ENCODE peak calls at places on chromosomes 13 and 19, in six cellular contexts. One of them, this sample, is unnamed. For H3K4me1 and H3K9me3, the result is how much of the 10 kb centered on the place peaks cover.

GRCh38 chr19:16773259-16773658 is 53.6 kb downstream of the NWD1 start:
- DNase-seq in heart right ventricle: no peak
- DNase-seq in A549: no peak
- DNase-seq in uterus: no peak
- DNase-seq in tibial nerve: no peak
- DNase-seq in BE2C: no peak
- DNase-seq in this sample: no peak

GRCh38 chr19:4518345-4519171 is at the start of gene PLIN4:
- DNase-seq in heart right ventricle: peak
- DNase-seq in uterus: peak
- DNase-seq in tibial nerve: no peak
- DNase-seq in BE2C: no peak
- DNase-seq in A549: peak
- DNase-seq in this sample: peak

GRCh38 chr13:86862137-86862536 is 809.0 kb upstream of the SLITRK5 start:
- DNase-seq in heart right ventricle: no peak
- DNase-seq in tibial nerve: no peak
- DNase-seq in uterus: no peak
- DNase-seq in BE2C: no peak
- DNase-seq in A549: no peak
- DNase-seq in this sample: no peak

GRCh38 chr13:94128430-94128829 is 351.1 kb downstream of the DCT start:
- DNase-seq in A549: no peak
- DNase-seq in uterus: no peak
- DNase-seq in heart right ventricle: no peak
- DNase-seq in tibial nerve: peak
- DNase-seq in BE2C: no peak
- DNase-seq in this sample: no peak

GRCh38 chr19:3783660-3784584 is 2.3 kb downstream of the MATK start:
- DNase-seq in tibial nerve: no peak
- DNase-seq in A549: peak
- DNase-seq in BE2C: peak
- DNase-seq in heart right ventricle: no peak
- DNase-seq in uterus: no peak
- DNase-seq in this sample: peak

GRCh38 chr13:62643007-62643483 is 1227.4 kb upstream of the PCDH20 start:
- DNase-seq in BE2C: no peak
- DNase-seq in A549: peak
- DNase-seq in heart right ventricle: no peak
- DNase-seq in tibial nerve: no peak
- DNase-seq in uterus: no peak
- DNase-seq in this sample: no peak

GRCh38 chr19:16161848-16162247 is 11.5 kb downstream of the CIB3 start:
- DNase-seq in tibial nerve: no peak
- DNase-seq in uterus: no peak
- DNase-seq in heart right ventricle: no peak
- DNase-seq in A549: peak
- DNase-seq in BE2C: no peak
- DNase-seq in this sample: no peak

GRCh38 chr13:39370554-39370953 is 232.4 kb downstream of the LHFPL6 start:
- DNase-seq in heart right ventricle: peak
- DNase-seq in tibial nerve: no peak
- DNase-seq in uterus: peak
- DNase-seq in A549: no peak
- DNase-seq in BE2C: no peak
- DNase-seq in this sample: no peak

GRCh38 chr13:84439108-84439507 is 556.8 kb upstream of the SLITRK1 start:
- DNase-seq in tibial nerve: no peak
- DNase-seq in A549: no peak
- DNase-seq in heart right ventricle: no peak
- DNase-seq in uterus: no peak
- DNase-seq in BE2C: no peak
- DNase-seq in this sample: no peak

GRCh38 chr19:33273881-33274662 is 28.3 kb downstream of the CEBPA start:
- DNase-seq in tibial nerve: peak
- DNase-seq in uterus: peak
- DNase-seq in BE2C: peak
- DNase-seq in A549: peak
- DNase-seq in heart right ventricle: no peak
- DNase-seq in this sample: peak

GRCh38 chr13:46359731-46360130 is 27.3 kb downstream of the RUBCNL start:
- DNase-seq in tibial nerve: no peak
- DNase-seq in A549: peak
- DNase-seq in heart right ventricle: no peak
- DNase-seq in uterus: no peak
- DNase-seq in BE2C: no peak
- DNase-seq in this sample: no peak

GRCh38 chr13:54563286-54563685 is 1534.7 kb downstream of the OLFM4 start:
- DNase-seq in uterus: no peak
- DNase-seq in tibial nerve: no peak
- DNase-seq in BE2C: no peak
- DNase-seq in heart right ventricle: no peak
- DNase-seq in A549: no peak
- DNase-seq in this sample: no peak

GRCh38 chr13:72221276-72221962 is 354.4 kb upstream of the DACH1 start:
- DNase-seq in heart right ventricle: no peak
- DNase-seq in BE2C: peak
- DNase-seq in tibial nerve: no peak
- DNase-seq in uterus: no peak
- DNase-seq in A549: peak
- DNase-seq in this sample: peak

GRCh38 chr19:17648097-17648660 is 40.0 kb downstream of the UNC13A start:
- DNase-seq in BE2C: peak
- DNase-seq in heart right ventricle: no peak
- DNase-seq in tibial nerve: no peak
- DNase-seq in A549: no peak
- DNase-seq in uterus: no peak
- DNase-seq in this sample: no peak

GRCh38 chr19:39270091-39270871 is 2.1 kb downstream of the IFNL2 start:
- DNase-seq in tibial nerve: no peak
- DNase-seq in uterus: no peak
- DNase-seq in A549: peak
- DNase-seq in heart right ventricle: no peak
- DNase-seq in BE2C: no peak
- DNase-seq in this sample: no peak

GRCh38 chr13:73870036-73870741 is 264.0 kb downstream of the KLF12 start:
- DNase-seq in A549: no peak
- DNase-seq in tibial nerve: no peak
- DNase-seq in BE2C: no peak
- DNase-seq in heart right ventricle: no peak
- DNase-seq in uterus: no peak
- DNase-seq in this sample: no peak

GRCh38 chr13:92843549-92843948 is 383.1 kb upstream of the GPC6 start:
- DNase-seq in tibial nerve: no peak
- DNase-seq in heart right ventricle: no peak
- DNase-seq in BE2C: no peak
- DNase-seq in uterus: no peak
- DNase-seq in A549: no peak
- DNase-seq in this sample: no peak

GRCh38 chr19:30733826-30734550 is 361.8 kb downstream of the ZNF536 start:
- DNase-seq in uterus: peak
- DNase-seq in tibial nerve: peak
- DNase-seq in BE2C: no peak
- DNase-seq in heart right ventricle: no peak
- DNase-seq in A549: peak
- DNase-seq in this sample: no peak

GRCh38 chr19:12843328-12843727 is 5.0 kb downstream of the MAST1 start:
- DNase-seq in heart right ventricle: no peak
- DNase-seq in BE2C: no peak
- DNase-seq in tibial nerve: no peak
- DNase-seq in A549: no peak
- DNase-seq in uterus: no peak
- DNase-seq in this sample: no peak
- H3K4me1 ChIP-seq in heart right ventricle: under half
- H3K4me1 ChIP-seq in BE2C: under half
- H3K4me1 ChIP-seq in tibial nerve: under half
- H3K4me1 ChIP-seq in A549: under half
- H3K4me1 ChIP-seq in uterus: under half
- H3K4me1 ChIP-seq in this sample: under half

GRCh38 chr19:22257916-22258315 is 28.3 kb upstream of the ZNF729 start:
- DNase-seq in heart right ventricle: no peak
- DNase-seq in tibial nerve: no peak
- DNase-seq in BE2C: no peak
- DNase-seq in uterus: no peak
- DNase-seq in A549: no peak
- DNase-seq in this sample: no peak

GRCh38 chr19:22263121-22263520 is 23.1 kb upstream of the ZNF729 start:
- DNase-seq in heart right ventricle: no peak
- DNase-seq in BE2C: no peak
- DNase-seq in tibial nerve: no peak
- DNase-seq in uterus: no peak
- DNase-seq in A549: no peak
- DNase-seq in this sample: no peak

GRCh38 chr19:22257381-22257780 is 28.9 kb upstream of the ZNF729 start:
- DNase-seq in heart right ventricle: no peak
- DNase-seq in A549: no peak
- DNase-seq in tibial nerve: no peak
- DNase-seq in BE2C: no peak
- DNase-seq in uterus: no peak
- DNase-seq in this sample: no peak

GRCh38 chr19:22260499-22260898 is 25.7 kb upstream of the ZNF729 start:
- DNase-seq in BE2C: no peak
- DNase-seq in tibial nerve: no peak
- DNase-seq in uterus: no peak
- DNase-seq in A549: no peak
- DNase-seq in heart right ventricle: no peak
- DNase-seq in this sample: no peak

GRCh38 chr19:22261596-22261995 is 24.6 kb upstream of the ZNF729 start:
- DNase-seq in BE2C: no peak
- DNase-seq in tibial nerve: no peak
- DNase-seq in uterus: no peak
- DNase-seq in heart right ventricle: no peak
- DNase-seq in A549: no peak
- DNase-seq in this sample: no peak
- H3K9me3 ChIP-seq in BE2C: under half
- H3K9me3 ChIP-seq in tibial nerve: under half
- H3K9me3 ChIP-seq in uterus: under half
- H3K9me3 ChIP-seq in heart right ventricle: under half
- H3K9me3 ChIP-seq in A549: under half
- H3K9me3 ChIP-seq in this sample: half or more

GRCh38 chr13:31245974-31246373 is 46.2 kb downstream of the B3GLCT start:
- DNase-seq in tibial nerve: no peak
- DNase-seq in A549: no peak
- DNase-seq in BE2C: no peak
- DNase-seq in uterus: no peak
- DNase-seq in heart right ventricle: no peak
- DNase-seq in this sample: no peak

GRCh38 chr13:31248361-31248760 is 48.6 kb downstream of the B3GLCT start:
- DNase-seq in BE2C: no peak
- DNase-seq in tibial nerve: no peak
- DNase-seq in A549: no peak
- DNase-seq in heart right ventricle: no peak
- DNase-seq in uterus: no peak
- DNase-seq in this sample: no peak

GRCh38 chr13:31250435-31250834 is 50.7 kb downstream of the B3GLCT start:
- DNase-seq in heart right ventricle: no peak
- DNase-seq in tibial nerve: no peak
- DNase-seq in A549: no peak
- DNase-seq in BE2C: no peak
- DNase-seq in uterus: no peak
- DNase-seq in this sample: no peak

GRCh38 chr13:31249140-31249539 is 49.4 kb downstream of the B3GLCT start:
- DNase-seq in uterus: peak
- DNase-seq in A549: no peak
- DNase-seq in BE2C: no peak
- DNase-seq in tibial nerve: no peak
- DNase-seq in heart right ventricle: no peak
- DNase-seq in this sample: no peak

DNA sequence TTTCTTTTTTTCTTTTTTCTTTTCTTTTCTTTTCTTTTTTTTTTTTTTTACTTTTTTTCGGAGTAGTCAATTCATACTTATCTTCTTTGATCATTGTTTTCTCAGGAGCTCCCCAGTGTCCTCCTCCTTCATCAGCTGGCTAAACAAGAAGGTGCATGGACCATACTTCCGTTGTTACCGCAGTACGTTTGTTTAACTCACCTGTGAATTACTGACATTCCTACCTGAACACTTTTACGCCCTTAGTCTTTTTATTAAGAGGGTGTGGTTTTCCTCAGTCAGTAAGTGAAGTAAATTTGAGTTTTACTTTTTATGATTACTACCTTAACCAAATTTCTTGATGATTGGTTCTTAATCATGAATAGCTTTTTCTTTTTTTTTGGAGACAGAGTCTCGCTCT is 47.1 kb downstream of the B3GLCT start:
- DNase-seq in heart right ventricle: no peak
- DNase-seq in BE2C: no peak
- DNase-seq in tibial nerve: no peak
- DNase-seq in uterus: no peak
- DNase-seq in A549: no peak
- DNase-seq in this sample: no peak
- TF ChIP-seq CTCF in heart right ventricle: no peak
- TF ChIP-seq CTCF in BE2C: no peak
- TF ChIP-seq CTCF in tibial nerve: no peak
- TF ChIP-seq CTCF in uterus: no peak
- TF ChIP-seq CTCF in A549: no peak
- TF ChIP-seq CTCF in this sample: no peak

GRCh38 chr13:97437729-97438128 is 3.8 kb downstream of the RAP2A start:
- DNase-seq in heart right ventricle: no peak
- DNase-seq in A549: no peak
- DNase-seq in uterus: no peak
- DNase-seq in BE2C: no peak
- DNase-seq in tibial nerve: no peak
- DNase-seq in this sample: no peak

GRCh38 chr13:97439196-97439595 is 5.2 kb downstream of the RAP2A start:
- DNase-seq in BE2C: no peak
- DNase-seq in tibial nerve: no peak
- DNase-seq in A549: no peak
- DNase-seq in heart right ventricle: no peak
- DNase-seq in uterus: no peak
- DNase-seq in this sample: no peak

GRCh38 chr13:97436845-97437244 is 2.9 kb downstream of the RAP2A start:
- DNase-seq in tibial nerve: no peak
- DNase-seq in heart right ventricle: no peak
- DNase-seq in A549: no peak
- DNase-seq in uterus: no peak
- DNase-seq in BE2C: no peak
- DNase-seq in this sample: no peak

GRCh38 chr13:97441414-97441813 is 7.4 kb downstream of the RAP2A start:
- DNase-seq in heart right ventricle: no peak
- DNase-seq in uterus: no peak
- DNase-seq in BE2C: no peak
- DNase-seq in tibial nerve: no peak
- DNase-seq in A549: no peak
- DNase-seq in this sample: no peak

GRCh38 chr13:97440598-97440997 is 6.6 kb downstream of the RAP2A start:
- DNase-seq in A549: no peak
- DNase-seq in uterus: no peak
- DNase-seq in heart right ventricle: no peak
- DNase-seq in tibial nerve: no peak
- DNase-seq in BE2C: no peak
- DNase-seq in this sample: no peak
- H3K4me1 ChIP-seq in A549: under half
- H3K4me1 ChIP-seq in uterus: under half
- H3K4me1 ChIP-seq in heart right ventricle: under half
- H3K4me1 ChIP-seq in tibial nerve: under half
- H3K4me1 ChIP-seq in BE2C: under half
- H3K4me1 ChIP-seq in this sample: under half

GRCh38 chr19:23974941-23975340 is 60.3 kb downstream of the ZNF726 start:
- DNase-seq in uterus: no peak
- DNase-seq in BE2C: no peak
- DNase-seq in tibial nerve: no peak
- DNase-seq in A549: no peak
- DNase-seq in heart right ventricle: no peak
- DNase-seq in this sample: no peak

GRCh38 chr19:23972161-23972560 is 57.5 kb downstream of the ZNF726 start:
- DNase-seq in heart right ventricle: no peak
- DNase-seq in tibial nerve: no peak
- DNase-seq in uterus: no peak
- DNase-seq in BE2C: no peak
- DNase-seq in A549: no peak
- DNase-seq in this sample: no peak

GRCh38 chr19:23971598-23971997 is 56.9 kb downstream of the ZNF726 start:
- DNase-seq in uterus: no peak
- DNase-seq in BE2C: no peak
- DNase-seq in heart right ventricle: no peak
- DNase-seq in tibial nerve: no peak
- DNase-seq in A549: no peak
- DNase-seq in this sample: peak
- H3K9me3 ChIP-seq in uterus: under half
- H3K9me3 ChIP-seq in BE2C: under half
- H3K9me3 ChIP-seq in heart right ventricle: under half
- H3K9me3 ChIP-seq in tibial nerve: under half
- H3K9me3 ChIP-seq in A549: under half
- H3K9me3 ChIP-seq in this sample: under half